ENCODE peak calls at places on chromosome 1, in nine cellular contexts. One of them, this sample, is unnamed.

GRCh38 chr1:242525769-242526168 is 1.3 kb upstream of the PLD5 start:
- DNase-seq in HTR-8/SVneo: no peak
- DNase-seq in H54: no peak
- DNase-seq in mesenteric fat pad: no peak
- DNase-seq in stimulated activated CD4-positive, alpha-beta T cell treated with anti-CD3 and anti-CD28 coated beads, TNF-alpha, amount 100 ng/mL, for 1 hour: no peak
- DNase-seq in stimulated activated CD8-positive, alpha-beta memory T cell treated with anti-CD3 and anti-CD28 coated beads, Interleukin-12 subunit alpha, Interleukin-12 subunit beta, amount 100 ng/mL, for 1 hour: no peak
- DNase-seq in NCI-H526: no peak
- DNase-seq in cardiac fibroblast: no peak
- DNase-seq in activated CD4-positive, alpha-beta T cell treated with anti-CD3 and anti-CD28 coated beads, Interleukin-2, amount 50 U/mL, for 1 hour: no peak
- DNase-seq in this sample: no peak

GRCh38 chr1:186535388-186536133 is 74.6 kb upstream of the PDC start:
- DNase-seq in mesenteric fat pad: no peak
- DNase-seq in stimulated activated CD8-positive, alpha-beta memory T cell treated with anti-CD3 and anti-CD28 coated beads, Interleukin-12 subunit alpha, Interleukin-12 subunit beta, amount 100 ng/mL, for 1 hour: no peak
- DNase-seq in NCI-H526: no peak
- DNase-seq in HTR-8/SVneo: peak; percentile 26
- DNase-seq in cardiac fibroblast: peak; percentile 94
- DNase-seq in activated CD4-positive, alpha-beta T cell treated with anti-CD3 and anti-CD28 coated beads, Interleukin-2, amount 50 U/mL, for 1 hour: no peak
- DNase-seq in stimulated activated CD4-positive, alpha-beta T cell treated with anti-CD3 and anti-CD28 coated beads, TNF-alpha, amount 100 ng/mL, for 1 hour: no peak
- DNase-seq in H54: peak; percentile 9
- DNase-seq in this sample: no peak

GRCh38 chr1:164320780-164321683 is 238.0 kb upstream of the PBX1 start:
- DNase-seq in stimulated activated CD8-positive, alpha-beta memory T cell treated with anti-CD3 and anti-CD28 coated beads, Interleukin-12 subunit alpha, Interleukin-12 subunit beta, amount 100 ng/mL, for 1 hour: no peak
- DNase-seq in NCI-H526: peak; percentile 94
- DNase-seq in mesenteric fat pad: no peak
- DNase-seq in cardiac fibroblast: peak; percentile 32
- DNase-seq in H54: no peak
- DNase-seq in stimulated activated CD4-positive, alpha-beta T cell treated with anti-CD3 and anti-CD28 coated beads, TNF-alpha, amount 100 ng/mL, for 1 hour: no peak
- DNase-seq in HTR-8/SVneo: no peak
- DNase-seq in activated CD4-positive, alpha-beta T cell treated with anti-CD3 and anti-CD28 coated beads, Interleukin-2, amount 50 U/mL, for 1 hour: no peak
- DNase-seq in this sample: peak; percentile 59

GRCh38 chr1:26378879-26379251 is 6.3 kb upstream of the ZNF683 start:
- DNase-seq in cardiac fibroblast: no peak
- DNase-seq in HTR-8/SVneo: no peak
- DNase-seq in activated CD4-positive, alpha-beta T cell treated with anti-CD3 and anti-CD28 coated beads, Interleukin-2, amount 50 U/mL, for 1 hour: no peak
- DNase-seq in NCI-H526: no peak
- DNase-seq in stimulated activated CD4-positive, alpha-beta T cell treated with anti-CD3 and anti-CD28 coated beads, TNF-alpha, amount 100 ng/mL, for 1 hour: no peak
- DNase-seq in stimulated activated CD8-positive, alpha-beta memory T cell treated with anti-CD3 and anti-CD28 coated beads, Interleukin-12 subunit alpha, Interleukin-12 subunit beta, amount 100 ng/mL, for 1 hour: no peak
- DNase-seq in H54: no peak
- DNase-seq in mesenteric fat pad: no peak
- DNase-seq in this sample: no peak

GRCh38 chr1:208192989-208193388 is 51.2 kb downstream of the PLXNA2 start:
- DNase-seq in mesenteric fat pad: no peak
- DNase-seq in H54: no peak
- DNase-seq in NCI-H526: no peak
- DNase-seq in HTR-8/SVneo: no peak
- DNase-seq in activated CD4-positive, alpha-beta T cell treated with anti-CD3 and anti-CD28 coated beads, Interleukin-2, amount 50 U/mL, for 1 hour: no peak
- DNase-seq in cardiac fibroblast: peak; percentile 87
- DNase-seq in stimulated activated CD8-positive, alpha-beta memory T cell treated with anti-CD3 and anti-CD28 coated beads, Interleukin-12 subunit alpha, Interleukin-12 subunit beta, amount 100 ng/mL, for 1 hour: no peak
- DNase-seq in stimulated activated CD4-positive, alpha-beta T cell treated with anti-CD3 and anti-CD28 coated beads, TNF-alpha, amount 100 ng/mL, for 1 hour: no peak
- DNase-seq in this sample: no peak

GRCh38 chr1:19804786-19805390 is 5.2 kb upstream of the TMCO4 start:
- DNase-seq in H54: no peak
- DNase-seq in stimulated activated CD8-positive, alpha-beta memory T cell treated with anti-CD3 and anti-CD28 coated beads, Interleukin-12 subunit alpha, Interleukin-12 subunit beta, amount 100 ng/mL, for 1 hour: no peak
- DNase-seq in stimulated activated CD4-positive, alpha-beta T cell treated with anti-CD3 and anti-CD28 coated beads, TNF-alpha, amount 100 ng/mL, for 1 hour: no peak
- DNase-seq in cardiac fibroblast: no peak
- DNase-seq in activated CD4-positive, alpha-beta T cell treated with anti-CD3 and anti-CD28 coated beads, Interleukin-2, amount 50 U/mL, for 1 hour: no peak
- DNase-seq in mesenteric fat pad: no peak
- DNase-seq in NCI-H526: no peak
- DNase-seq in HTR-8/SVneo: no peak
- DNase-seq in this sample: no peak

GRCh38 chr1:81954388-81955023 is 153.8 kb downstream of the ADGRL2 start:
- DNase-seq in stimulated activated CD4-positive, alpha-beta T cell treated with anti-CD3 and anti-CD28 coated beads, TNF-alpha, amount 100 ng/mL, for 1 hour: no peak
- DNase-seq in mesenteric fat pad: no peak
- DNase-seq in stimulated activated CD8-positive, alpha-beta memory T cell treated with anti-CD3 and anti-CD28 coated beads, Interleukin-12 subunit alpha, Interleukin-12 subunit beta, amount 100 ng/mL, for 1 hour: no peak
- DNase-seq in activated CD4-positive, alpha-beta T cell treated with anti-CD3 and anti-CD28 coated beads, Interleukin-2, amount 50 U/mL, for 1 hour: no peak
- DNase-seq in cardiac fibroblast: no peak
- DNase-seq in H54: no peak
- DNase-seq in NCI-H526: no peak
- DNase-seq in HTR-8/SVneo: no peak
- DNase-seq in this sample: no peak

GRCh38 chr1:29972664-29973063 is 736.3 kb downstream of the PTPRU start:
- DNase-seq in stimulated activated CD4-positive, alpha-beta T cell treated with anti-CD3 and anti-CD28 coated beads, TNF-alpha, amount 100 ng/mL, for 1 hour: no peak
- DNase-seq in stimulated activated CD8-positive, alpha-beta memory T cell treated with anti-CD3 and anti-CD28 coated beads, Interleukin-12 subunit alpha, Interleukin-12 subunit beta, amount 100 ng/mL, for 1 hour: no peak
- DNase-seq in H54: no peak
- DNase-seq in cardiac fibroblast: no peak
- DNase-seq in NCI-H526: no peak
- DNase-seq in activated CD4-positive, alpha-beta T cell treated with anti-CD3 and anti-CD28 coated beads, Interleukin-2, amount 50 U/mL, for 1 hour: no peak
- DNase-seq in HTR-8/SVneo: no peak
- DNase-seq in mesenteric fat pad: no peak
- DNase-seq in this sample: no peak

GRCh38 chr1:26706315-26706714 is 10.5 kb downstream of the ARID1A start:
- DNase-seq in HTR-8/SVneo: no peak
- DNase-seq in NCI-H526: peak; percentile 19
- DNase-seq in stimulated activated CD8-positive, alpha-beta memory T cell treated with anti-CD3 and anti-CD28 coated beads, Interleukin-12 subunit alpha, Interleukin-12 subunit beta, amount 100 ng/mL, for 1 hour: no peak
- DNase-seq in cardiac fibroblast: no peak
- DNase-seq in H54: no peak
- DNase-seq in mesenteric fat pad: no peak
- DNase-seq in stimulated activated CD4-positive, alpha-beta T cell treated with anti-CD3 and anti-CD28 coated beads, TNF-alpha, amount 100 ng/mL, for 1 hour: no peak
- DNase-seq in activated CD4-positive, alpha-beta T cell treated with anti-CD3 and anti-CD28 coated beads, Interleukin-2, amount 50 U/mL, for 1 hour: no peak
- DNase-seq in this sample: no peak

GRCh38 chr1:222049176-222049575 is 307.3 kb upstream of the DUSP10 start:
- DNase-seq in cardiac fibroblast: no peak
- DNase-seq in NCI-H526: no peak
- DNase-seq in activated CD4-positive, alpha-beta T cell treated with anti-CD3 and anti-CD28 coated beads, Interleukin-2, amount 50 U/mL, for 1 hour: no peak
- DNase-seq in H54: no peak
- DNase-seq in HTR-8/SVneo: no peak
- DNase-seq in stimulated activated CD4-positive, alpha-beta T cell treated with anti-CD3 and anti-CD28 coated beads, TNF-alpha, amount 100 ng/mL, for 1 hour: no peak
- DNase-seq in stimulated activated CD8-positive, alpha-beta memory T cell treated with anti-CD3 and anti-CD28 coated beads, Interleukin-12 subunit alpha, Interleukin-12 subunit beta, amount 100 ng/mL, for 1 hour: no peak
- DNase-seq in mesenteric fat pad: no peak
- DNase-seq in this sample: no peak

GRCh38 chr1:245957446-245957845 is 549.6 kb downstream of the SMYD3 start:
- DNase-seq in activated CD4-positive, alpha-beta T cell treated with anti-CD3 and anti-CD28 coated beads, Interleukin-2, amount 50 U/mL, for 1 hour: no peak
- DNase-seq in NCI-H526: no peak
- DNase-seq in HTR-8/SVneo: no peak
- DNase-seq in stimulated activated CD4-positive, alpha-beta T cell treated with anti-CD3 and anti-CD28 coated beads, TNF-alpha, amount 100 ng/mL, for 1 hour: no peak
- DNase-seq in H54: no peak
- DNase-seq in stimulated activated CD8-positive, alpha-beta memory T cell treated with anti-CD3 and anti-CD28 coated beads, Interleukin-12 subunit alpha, Interleukin-12 subunit beta, amount 100 ng/mL, for 1 hour: no peak
- DNase-seq in cardiac fibroblast: no peak
- DNase-seq in mesenteric fat pad: no peak
- DNase-seq in this sample: no peak

GRCh38 chr1:237383825-237384612 is 342.0 kb downstream of the RYR2 start:
- DNase-seq in activated CD4-positive, alpha-beta T cell treated with anti-CD3 and anti-CD28 coated beads, Interleukin-2, amount 50 U/mL, for 1 hour: no peak
- DNase-seq in NCI-H526: no peak
- DNase-seq in mesenteric fat pad: no peak
- DNase-seq in stimulated activated CD8-positive, alpha-beta memory T cell treated with anti-CD3 and anti-CD28 coated beads, Interleukin-12 subunit alpha, Interleukin-12 subunit beta, amount 100 ng/mL, for 1 hour: no peak
- DNase-seq in H54: no peak
- DNase-seq in cardiac fibroblast: peak; percentile 62
- DNase-seq in HTR-8/SVneo: peak; percentile 2
- DNase-seq in stimulated activated CD4-positive, alpha-beta T cell treated with anti-CD3 and anti-CD28 coated beads, TNF-alpha, amount 100 ng/mL, for 1 hour: no peak
- DNase-seq in this sample: no peak

GRCh38 chr1:186482661-186483255 is 21.8 kb upstream of the PDC start:
- DNase-seq in mesenteric fat pad: no peak
- DNase-seq in NCI-H526: peak; percentile 87
- DNase-seq in activated CD4-positive, alpha-beta T cell treated with anti-CD3 and anti-CD28 coated beads, Interleukin-2, amount 50 U/mL, for 1 hour: peak; percentile 25
- DNase-seq in H54: peak; percentile 17
- DNase-seq in stimulated activated CD8-positive, alpha-beta memory T cell treated with anti-CD3 and anti-CD28 coated beads, Interleukin-12 subunit alpha, Interleukin-12 subunit beta, amount 100 ng/mL, for 1 hour: peak; percentile 0
- DNase-seq in cardiac fibroblast: peak; percentile 87
- DNase-seq in stimulated activated CD4-positive, alpha-beta T cell treated with anti-CD3 and anti-CD28 coated beads, TNF-alpha, amount 100 ng/mL, for 1 hour: no peak
- DNase-seq in HTR-8/SVneo: peak; percentile 49
- DNase-seq in this sample: peak; percentile 43

GRCh38 chr1:69081671-69082070 is 486.1 kb upstream of the LRRC7 start:
- DNase-seq in stimulated activated CD4-positive, alpha-beta T cell treated with anti-CD3 and anti-CD28 coated beads, TNF-alpha, amount 100 ng/mL, for 1 hour: no peak
- DNase-seq in NCI-H526: no peak
- DNase-seq in stimulated activated CD8-positive, alpha-beta memory T cell treated with anti-CD3 and anti-CD28 coated beads, Interleukin-12 subunit alpha, Interleukin-12 subunit beta, amount 100 ng/mL, for 1 hour: no peak
- DNase-seq in H54: no peak
- DNase-seq in mesenteric fat pad: no peak
- DNase-seq in cardiac fibroblast: peak; percentile 46
- DNase-seq in HTR-8/SVneo: no peak
- DNase-seq in activated CD4-positive, alpha-beta T cell treated with anti-CD3 and anti-CD28 coated beads, Interleukin-2, amount 50 U/mL, for 1 hour: no peak
- DNase-seq in this sample: no peak

This sample was measured in Right ventricle myocardium superior.